ENCODE peak calls at places on chromosomes 11 and 22, in ten cellular contexts. One of them, this sample, is unnamed.

GRCh38 chr11:22829231-22830081 is at the start of gene SVIP:
- DNase-seq in endothelial cell: peak; percentile 99
- DNase-seq in GM12864: peak; percentile 76
- DNase-seq in fibroblast of mammary gland: peak; percentile 78
- DNase-seq in retinal pigment epithelial cell: peak; percentile 72
- DNase-seq in stomach: peak; percentile 98
- DNase-seq in PC-9: peak; percentile 79
- DNase-seq in heart left ventricle: peak; percentile 96
- DNase-seq in AG09309: peak; percentile 46
- DNase-seq in OCI-LY7: no peak
- DNase-seq in this sample: peak; percentile 96

GRCh38 chr11:67213251-67213650 is 53.0 kb upstream of the GRK2 start:
- DNase-seq in endothelial cell: no peak
- DNase-seq in GM12864: peak; percentile 22
- DNase-seq in fibroblast of mammary gland: no peak
- DNase-seq in retinal pigment epithelial cell: no peak
- DNase-seq in stomach: no peak
- DNase-seq in PC-9: no peak
- DNase-seq in heart left ventricle: no peak
- DNase-seq in AG09309: no peak
- DNase-seq in OCI-LY7: peak; percentile 86
- DNase-seq in this sample: no peak

GRCh38 chr22:35258144-35258988 is 1.1 kb downstream of the HMGXB4 start:
- DNase-seq in endothelial cell: peak; percentile 17
- DNase-seq in GM12864: no peak
- DNase-seq in fibroblast of mammary gland: peak; percentile 24
- DNase-seq in retinal pigment epithelial cell: peak; percentile 9
- DNase-seq in stomach: no peak
- DNase-seq in PC-9: no peak
- DNase-seq in heart left ventricle: peak; percentile 10
- DNase-seq in AG09309: no peak
- DNase-seq in OCI-LY7: peak; percentile 47
- DNase-seq in this sample: peak; percentile 16

GRCh38 chr22:39155421-39155820 is 2.9 kb upstream of the CBX7 start:
- DNase-seq in endothelial cell: no peak
- DNase-seq in GM12864: no peak
- DNase-seq in fibroblast of mammary gland: no peak
- DNase-seq in retinal pigment epithelial cell: no peak
- DNase-seq in stomach: no peak
- DNase-seq in PC-9: no peak
- DNase-seq in heart left ventricle: no peak
- DNase-seq in AG09309: no peak
- DNase-seq in OCI-LY7: no peak
- DNase-seq in this sample: no peak

GRCh38 chr11:115363921-115364320 is 140.3 kb downstream of the CADM1 start:
- DNase-seq in endothelial cell: no peak
- DNase-seq in GM12864: no peak
- DNase-seq in fibroblast of mammary gland: no peak
- DNase-seq in retinal pigment epithelial cell: no peak
- DNase-seq in stomach: no peak
- DNase-seq in PC-9: no peak
- DNase-seq in heart left ventricle: no peak
- DNase-seq in AG09309: no peak
- DNase-seq in OCI-LY7: no peak
- DNase-seq in this sample: no peak

GRCh38 chr11:12079726-12080556 is 30.4 kb upstream of the MICAL2 start:
- DNase-seq in endothelial cell: no peak
- DNase-seq in GM12864: no peak
- DNase-seq in fibroblast of mammary gland: peak; percentile 99
- DNase-seq in retinal pigment epithelial cell: peak; percentile 87
- DNase-seq in stomach: peak; percentile 50
- DNase-seq in PC-9: peak; percentile 92
- DNase-seq in heart left ventricle: peak; percentile 57
- DNase-seq in AG09309: peak; percentile 97
- DNase-seq in OCI-LY7: no peak
- DNase-seq in this sample: no peak

GRCh38 chr22:22210889-22211833 is 33.4 kb upstream of the VPREB1 start:
- DNase-seq in endothelial cell: no peak
- DNase-seq in GM12864: no peak
- DNase-seq in fibroblast of mammary gland: no peak
- DNase-seq in retinal pigment epithelial cell: no peak
- DNase-seq in stomach: no peak
- DNase-seq in PC-9: no peak
- DNase-seq in heart left ventricle: no peak
- DNase-seq in AG09309: no peak
- DNase-seq in OCI-LY7: no peak
- DNase-seq in this sample: no peak

GRCh38 chr11:63917685-63918523 is 940 bp upstream of the RCOR2 start:
- DNase-seq in endothelial cell: peak; percentile 34
- DNase-seq in GM12864: no peak
- DNase-seq in fibroblast of mammary gland: no peak
- DNase-seq in retinal pigment epithelial cell: no peak
- DNase-seq in stomach: peak; percentile 74
- DNase-seq in PC-9: peak; percentile 48
- DNase-seq in heart left ventricle: peak; percentile 83
- DNase-seq in AG09309: no peak
- DNase-seq in OCI-LY7: peak; percentile 48
- DNase-seq in this sample: peak; percentile 25

GRCh38 chr11:43278302-43278956 is 33.4 kb upstream of the API5 start:
- DNase-seq in endothelial cell: no peak
- DNase-seq in GM12864: no peak
- DNase-seq in fibroblast of mammary gland: peak; percentile 18
- DNase-seq in retinal pigment epithelial cell: no peak
- DNase-seq in stomach: no peak
- DNase-seq in PC-9: peak; percentile 49
- DNase-seq in heart left ventricle: no peak
- DNase-seq in AG09309: no peak
- DNase-seq in OCI-LY7: peak; percentile 38
- DNase-seq in this sample: no peak

GRCh38 chr22:43268261-43268660 is 74.9 kb downstream of the SCUBE1 start:
- DNase-seq in endothelial cell: no peak
- DNase-seq in GM12864: no peak
- DNase-seq in fibroblast of mammary gland: no peak
- DNase-seq in retinal pigment epithelial cell: no peak
- DNase-seq in stomach: no peak
- DNase-seq in PC-9: no peak
- DNase-seq in heart left ventricle: no peak
- DNase-seq in AG09309: no peak
- DNase-seq in OCI-LY7: no peak
- DNase-seq in this sample: no peak

GRCh38 chr22:43272301-43272700 is 70.9 kb downstream of the SCUBE1 start:
- DNase-seq in endothelial cell: no peak
- DNase-seq in GM12864: no peak
- DNase-seq in fibroblast of mammary gland: no peak
- DNase-seq in retinal pigment epithelial cell: no peak
- DNase-seq in stomach: no peak
- DNase-seq in PC-9: no peak
- DNase-seq in heart left ventricle: no peak
- DNase-seq in AG09309: no peak
- DNase-seq in OCI-LY7: no peak
- DNase-seq in this sample: no peak

GRCh38 chr22:43270949-43271348 is 72.2 kb downstream of the SCUBE1 start:
- DNase-seq in endothelial cell: no peak
- DNase-seq in GM12864: no peak
- DNase-seq in fibroblast of mammary gland: no peak
- DNase-seq in retinal pigment epithelial cell: no peak
- DNase-seq in stomach: no peak
- DNase-seq in PC-9: no peak
- DNase-seq in heart left ventricle: no peak
- DNase-seq in AG09309: no peak
- DNase-seq in OCI-LY7: no peak
- DNase-seq in this sample: no peak

GRCh38 chr22:43269325-43270040 is 73.7 kb downstream of the SCUBE1 start:
- DNase-seq in endothelial cell: no peak
- DNase-seq in GM12864: no peak
- DNase-seq in fibroblast of mammary gland: no peak
- DNase-seq in retinal pigment epithelial cell: no peak
- DNase-seq in stomach: no peak
- DNase-seq in PC-9: no peak
- DNase-seq in heart left ventricle: no peak
- DNase-seq in AG09309: no peak
- DNase-seq in OCI-LY7: no peak
- DNase-seq in this sample: no peak

DNA sequence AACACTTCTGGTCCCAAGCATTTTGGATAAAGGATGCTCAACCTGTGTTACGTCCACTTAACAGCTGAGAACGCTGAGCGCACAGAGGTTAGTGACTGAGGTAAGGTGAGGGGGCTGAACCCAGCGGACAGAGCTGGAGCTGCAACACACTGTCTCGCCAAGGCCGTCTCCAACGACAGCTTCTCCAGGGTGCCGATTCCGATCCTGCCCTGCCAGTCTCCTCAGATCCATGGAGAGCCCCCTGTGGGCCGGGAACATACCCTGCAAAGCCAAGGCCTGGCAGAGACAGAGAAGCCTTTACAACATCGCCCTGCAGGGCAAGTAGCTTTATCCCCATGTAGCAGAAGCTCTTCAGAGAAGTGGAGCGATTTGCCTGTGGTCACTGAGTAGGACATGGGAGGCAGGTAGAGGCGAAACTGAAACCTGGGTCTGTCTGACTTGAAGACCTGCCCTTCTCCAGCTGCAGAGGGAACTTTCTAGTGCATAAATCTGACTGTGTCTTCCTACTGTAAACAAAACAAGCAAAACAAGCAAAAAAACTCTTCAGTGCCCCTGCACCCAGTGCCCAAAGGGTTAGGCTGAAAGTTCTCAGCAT is 72.8 kb downstream of the SCUBE1 start:
- DNase-seq in endothelial cell: peak; percentile 38
- DNase-seq in GM12864: peak; percentile 77
- DNase-seq in fibroblast of mammary gland: no peak
- DNase-seq in retinal pigment epithelial cell: no peak
- DNase-seq in stomach: no peak
- DNase-seq in PC-9: no peak
- DNase-seq in heart left ventricle: no peak
- DNase-seq in AG09309: no peak
- DNase-seq in OCI-LY7: no peak
- DNase-seq in this sample: no peak
- TF ChIP-seq CTCF in endothelial cell: peak; percentile 11
- TF ChIP-seq CTCF in GM12864: peak; percentile 22
- TF ChIP-seq CTCF in fibroblast of mammary gland: no peak
- TF ChIP-seq CTCF in retinal pigment epithelial cell: peak; percentile 45
- TF ChIP-seq CTCF in stomach: no peak
- TF ChIP-seq CTCF in PC-9: no peak
- TF ChIP-seq CTCF in heart left ventricle: no peak
- TF ChIP-seq CTCF in AG09309: peak; percentile 31
- TF ChIP-seq CTCF in OCI-LY7: no peak
- TF ChIP-seq CTCF in this sample: no peak

GRCh38 chr11:5712507-5712906 is 22.9 kb downstream of the TRIM22 start:
- DNase-seq in endothelial cell: no peak
- DNase-seq in GM12864: no peak
- DNase-seq in fibroblast of mammary gland: no peak
- DNase-seq in retinal pigment epithelial cell: no peak
- DNase-seq in stomach: no peak
- DNase-seq in PC-9: no peak
- DNase-seq in heart left ventricle: no peak
- DNase-seq in AG09309: no peak
- DNase-seq in OCI-LY7: peak; percentile 62
- DNase-seq in this sample: no peak
- TF ChIP-seq CTCF in endothelial cell: peak; percentile 59
- TF ChIP-seq CTCF in GM12864: peak; percentile 43
- TF ChIP-seq CTCF in fibroblast of mammary gland: peak; percentile 42
- TF ChIP-seq CTCF in retinal pigment epithelial cell: peak; percentile 55
- TF ChIP-seq CTCF in stomach: peak; percentile 14
- TF ChIP-seq CTCF in PC-9: peak; percentile 68
- TF ChIP-seq CTCF in heart left ventricle: peak; percentile 33
- TF ChIP-seq CTCF in AG09309: peak; percentile 25
- TF ChIP-seq CTCF in OCI-LY7: peak; percentile 84
- TF ChIP-seq CTCF in this sample: peak; percentile 57

GRCh38 chr11:7062534-7062933 is 26.3 kb upstream of the RBMXL2 start:
- DNase-seq in endothelial cell: no peak
- DNase-seq in GM12864: no peak
- DNase-seq in fibroblast of mammary gland: no peak
- DNase-seq in retinal pigment epithelial cell: no peak
- DNase-seq in stomach: no peak
- DNase-seq in PC-9: no peak
- DNase-seq in heart left ventricle: no peak
- DNase-seq in AG09309: no peak
- DNase-seq in OCI-LY7: no peak
- DNase-seq in this sample: no peak

GRCh38 chr11:7060828-7061227 is 28.0 kb upstream of the RBMXL2 start:
- DNase-seq in endothelial cell: no peak
- DNase-seq in GM12864: no peak
- DNase-seq in fibroblast of mammary gland: peak; percentile 85
- DNase-seq in retinal pigment epithelial cell: peak; percentile 59
- DNase-seq in stomach: no peak
- DNase-seq in PC-9: peak; percentile 43
- DNase-seq in heart left ventricle: no peak
- DNase-seq in AG09309: peak; percentile 58
- DNase-seq in OCI-LY7: no peak
- DNase-seq in this sample: no peak

GRCh38 chr11:7056828-7057513 is 31.8 kb upstream of the RBMXL2 start:
- DNase-seq in endothelial cell: no peak
- DNase-seq in GM12864: no peak
- DNase-seq in fibroblast of mammary gland: no peak
- DNase-seq in retinal pigment epithelial cell: peak; percentile 52
- DNase-seq in stomach: no peak
- DNase-seq in PC-9: no peak
- DNase-seq in heart left ventricle: no peak
- DNase-seq in AG09309: no peak
- DNase-seq in OCI-LY7: no peak
- DNase-seq in this sample: no peak

GRCh38 chr11:7057641-7058040 is 31.2 kb upstream of the RBMXL2 start:
- DNase-seq in endothelial cell: no peak
- DNase-seq in GM12864: no peak
- DNase-seq in fibroblast of mammary gland: no peak
- DNase-seq in retinal pigment epithelial cell: no peak
- DNase-seq in stomach: no peak
- DNase-seq in PC-9: no peak
- DNase-seq in heart left ventricle: no peak
- DNase-seq in AG09309: no peak
- DNase-seq in OCI-LY7: no peak
- DNase-seq in this sample: no peak
- TF ChIP-seq CTCF in endothelial cell: no peak
- TF ChIP-seq CTCF in GM12864: no peak
- TF ChIP-seq CTCF in fibroblast of mammary gland: no peak
- TF ChIP-seq CTCF in retinal pigment epithelial cell: no peak
- TF ChIP-seq CTCF in stomach: no peak
- TF ChIP-seq CTCF in PC-9: no peak
- TF ChIP-seq CTCF in heart left ventricle: no peak
- TF ChIP-seq CTCF in AG09309: no peak
- TF ChIP-seq CTCF in OCI-LY7: no peak
- TF ChIP-seq CTCF in this sample: no peak

DNA sequence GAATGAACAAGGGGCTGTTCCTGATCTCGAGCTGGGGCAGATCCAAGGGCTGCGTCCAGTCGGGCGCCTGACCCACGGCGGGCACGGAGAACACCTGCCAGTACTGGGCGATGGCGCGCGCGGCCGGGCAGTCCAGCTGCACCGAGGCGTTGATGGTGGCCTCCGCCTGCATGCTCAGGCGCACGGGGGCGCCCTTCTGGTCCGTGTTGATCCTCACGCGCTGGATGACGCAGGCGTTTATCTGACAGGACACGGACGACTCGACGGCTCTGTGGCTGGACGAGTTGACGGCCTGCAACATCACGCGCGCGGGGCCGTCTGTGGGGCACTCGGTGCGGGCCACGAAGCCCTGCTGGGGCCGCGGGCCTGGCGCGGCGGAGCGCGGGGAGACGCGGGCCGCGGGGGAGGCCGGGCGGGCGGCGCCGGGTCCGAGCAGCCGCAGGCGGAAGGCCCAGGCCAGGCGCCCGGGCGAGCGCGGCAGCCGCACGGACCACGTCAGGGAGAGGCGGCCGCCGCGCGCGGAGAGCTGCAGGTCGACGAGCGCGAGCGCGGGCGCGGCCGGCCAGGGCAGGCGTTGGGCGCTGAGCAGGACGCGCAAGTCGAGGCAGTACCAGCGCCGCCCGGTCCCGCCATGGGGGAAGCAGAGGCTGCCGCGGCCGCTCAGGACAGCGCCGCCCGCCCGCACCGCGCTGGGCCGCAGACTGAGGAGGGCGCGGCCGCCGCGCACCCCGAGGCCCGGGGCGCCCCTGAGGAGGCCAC is 515 bp downstream of the PKDREJ start:
- DNase-seq in endothelial cell: peak; percentile 69
- DNase-seq in GM12864: no peak
- DNase-seq in fibroblast of mammary gland: peak; percentile 65
- DNase-seq in retinal pigment epithelial cell: peak; percentile 13
- DNase-seq in stomach: peak; percentile 65
- DNase-seq in PC-9: no peak
- DNase-seq in heart left ventricle: peak; percentile 66
- DNase-seq in AG09309: no peak
- DNase-seq in OCI-LY7: no peak
- DNase-seq in this sample: no peak
- TF ChIP-seq CTCF in endothelial cell: peak; percentile 20
- TF ChIP-seq CTCF in GM12864: no peak
- TF ChIP-seq CTCF in fibroblast of mammary gland: no peak
- TF ChIP-seq CTCF in retinal pigment epithelial cell: peak; percentile 48
- TF ChIP-seq CTCF in stomach: no peak
- TF ChIP-seq CTCF in PC-9: no peak
- TF ChIP-seq CTCF in heart left ventricle: peak; percentile 43
- TF ChIP-seq CTCF in AG09309: peak; percentile 12
- TF ChIP-seq CTCF in OCI-LY7: no peak
- TF ChIP-seq CTCF in this sample: no peak